ENCODE peak calls at places on chromosomes 7 and 10, in four cellular contexts. U is SK-N-SH, N is hepatocyte, G is PC-3. J is an unnamed sample.

GRCh38 chr10:109977382-109977806 is 30.4 kb upstream of the ADD3 start:
- DNase-seq in U (no peak), N (peak), G (no peak), J (peak)

GRCh38 chr10:6486280-6486679 is 93.8 kb downstream of the PRKCQ start:
- DNase-seq in U (no peak), N (no peak), G (no peak), J (no peak)

GRCh38 chr10:100737359-100738054 is 7.9 kb upstream of the PAX2 start:
- DNase-seq in U (peak), N (no peak), G (no peak), J (no peak)

GRCh38 chr10:52965938-52966401 is 193.4 kb upstream of the MBL2 start:
- DNase-seq in U (no peak), N (no peak), G (no peak), J (no peak)

GRCh38 chr7:143934526-143935340 is at the start of gene OR2F2:
- DNase-seq in U (no peak), N (no peak), G (peak), J (peak)

GRCh38 chr10:70932415-70933196 is 44.2 kb upstream of the PCBD1 start:
- DNase-seq in U (peak), N (peak), G (no peak), J (peak)

GRCh38 chr10:21315321-21316220 is 209.9 kb downstream of the SKIDA1 start:
- DNase-seq in U (peak), N (peak), G (no peak), J (peak)

GRCh38 chr7:1017586-1018333 is 26.6 kb upstream of the GPR146 start:
- DNase-seq in U (no peak), N (no peak), G (no peak), J (no peak)

GRCh38 chr7:1055491-1056005 is 11.2 kb downstream of the GPR146 start:
- DNase-seq in U (no peak), N (no peak), G (no peak), J (no peak)

GRCh38 chr10:119446441-119447277 is 95.9 kb downstream of the RGS10 start:
- DNase-seq in U (no peak), N (no peak), G (no peak), J (no peak)

GRCh38 chr10:102781921-102782542 is 38.3 kb downstream of the WBP1L start:
- DNase-seq in U (no peak), N (no peak), G (peak), J (peak)

GRCh38 chr7:5283421-5284303 is 919 bp downstream of the SLC29A4 start:
- DNase-seq in U (peak), N (no peak), G (no peak), J (peak)

GRCh38 chr7:9761224-9761623 is 1212.4 kb upstream of the PHF14 start:
- DNase-seq in U (no peak), N (no peak), G (no peak), J (no peak)

GRCh38 chr7:82700739-82701138 is 257.2 kb upstream of the CACNA2D1 start:
- DNase-seq in U (peak), N (peak), G (no peak), J (no peak)

GRCh38 chr7:98250789-98251188 is 1.2 kb downstream of the TECPR1 start:
- DNase-seq in U (no peak), N (no peak), G (peak), J (no peak)

DNA sequence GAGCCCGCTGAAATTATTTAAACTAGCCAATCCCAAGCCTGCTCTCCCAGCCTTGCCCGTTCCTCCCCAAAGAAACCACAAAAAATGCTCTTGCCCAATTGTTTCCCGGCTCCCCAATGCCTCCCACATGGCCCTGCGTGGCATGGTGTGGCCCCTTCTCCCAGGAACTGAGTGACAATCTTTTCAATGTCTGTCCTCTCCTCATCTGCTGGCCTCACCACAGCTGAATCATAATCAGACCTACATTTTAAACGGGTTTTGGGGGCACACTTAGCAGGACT is 201.5 kb downstream of the PRPF18 start:
- DNase-seq in U (no peak), N (no peak), G (no peak), J (peak)
- H3K27ac ChIP-seq in U (peak), N (no peak), G (no peak), J (peak)

GRCh38 chr7:111459757-111460280 is 102.5 kb downstream of the IMMP2L start:
- DNase-seq in U (no peak), N (no peak), G (no peak), J (peak)
- TF ChIP-seq EZH2phosphoT487 in U (no peak), N (no peak), G (no peak), J (no peak)

GRCh38 chr7:157348548-157348947 is 11.7 kb downstream of the DNAJB6 start:
- DNase-seq in U (no peak), N (no peak), G (no peak), J (no peak)

GRCh38 chr7:157352506-157352905 is 15.7 kb downstream of the DNAJB6 start:
- DNase-seq in U (no peak), N (no peak), G (no peak), J (no peak)

GRCh38 chr7:157347217-157347904 is 10.6 kb downstream of the DNAJB6 start:
- DNase-seq in U (no peak), N (peak), G (peak), J (peak)
- H3K4me3 ChIP-seq in U (no peak), N (no peak), G (no peak), J (peak)

DNA sequence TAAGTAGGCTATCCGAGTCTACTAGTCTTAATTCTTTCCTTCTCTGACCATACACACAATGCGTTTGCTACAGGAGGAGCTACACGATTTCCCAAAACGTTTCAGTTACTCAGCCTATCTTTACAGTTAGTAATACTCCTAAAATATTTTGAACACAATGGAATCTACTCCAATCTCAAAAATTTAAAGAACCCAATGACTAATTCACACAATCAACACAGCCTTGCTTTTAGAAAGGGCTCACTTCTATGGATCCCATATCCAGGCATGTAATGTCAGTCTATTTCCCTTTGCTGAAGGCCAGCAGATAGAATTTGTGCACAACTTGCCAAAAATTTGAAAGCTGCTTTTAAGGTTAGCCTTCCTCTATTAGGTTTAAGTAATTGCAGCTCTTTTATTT is 107.2 kb downstream of the VPS41 start:
- DNase-seq in U (no peak), N (no peak), G (no peak), J (no peak)
- H3K27ac ChIP-seq in U (no peak), N (no peak), G (no peak), J (no peak)

GRCh38 chr7:130566898-130567280 is 75.0 kb downstream of the MEST start:
- DNase-seq in U (no peak), N (no peak), G (no peak), J (no peak)
- TF ChIP-seq EZH2phosphoT487 in U (no peak), N (no peak), G (no peak), J (no peak)